ENCODE peak calls at places on chromosome 1, in ten cellular contexts. One of them, this sample, is unnamed.

GRCh38 chr1:40736085-40736531 is 44.6 kb downstream of the NFYC start:
- DNase-seq in WTC11: no peak
- DNase-seq in WERI-Rb-1: no peak
- DNase-seq in right atrium auricular region: no peak
- DNase-seq in Calu3: no peak
- DNase-seq in fibroblast of the aortic adventitia: peak
- DNase-seq in A549: no peak
- DNase-seq in A673: peak
- DNase-seq in GM13976: no peak
- DNase-seq in BJ: peak
- DNase-seq in this sample: no peak

GRCh38 chr1:17274186-17275170 is 25.6 kb downstream of the PADI3 start:
- DNase-seq in WTC11: peak
- DNase-seq in WERI-Rb-1: peak
- DNase-seq in right atrium auricular region: no peak
- DNase-seq in Calu3: peak
- DNase-seq in fibroblast of the aortic adventitia: peak
- DNase-seq in A549: peak
- DNase-seq in A673: peak
- DNase-seq in GM13976: peak
- DNase-seq in BJ: no peak
- DNase-seq in this sample: no peak

GRCh38 chr1:78472251-78472620 is 18.5 kb upstream of the PTGFR start:
- DNase-seq in WTC11: no peak
- DNase-seq in WERI-Rb-1: no peak
- DNase-seq in right atrium auricular region: no peak
- DNase-seq in Calu3: no peak
- DNase-seq in fibroblast of the aortic adventitia: no peak
- DNase-seq in A549: no peak
- DNase-seq in A673: no peak
- DNase-seq in GM13976: no peak
- DNase-seq in BJ: no peak
- DNase-seq in this sample: no peak

GRCh38 chr1:158798531-158798930 is 17.5 kb upstream of the OR6N2 start:
- DNase-seq in WTC11: no peak
- DNase-seq in WERI-Rb-1: no peak
- DNase-seq in right atrium auricular region: no peak
- DNase-seq in Calu3: no peak
- DNase-seq in fibroblast of the aortic adventitia: peak
- DNase-seq in A549: no peak
- DNase-seq in A673: no peak
- DNase-seq in GM13976: no peak
- DNase-seq in BJ: no peak
- DNase-seq in this sample: no peak

GRCh38 chr1:205495237-205495823 is 9.1 kb upstream of the CDK18 start:
- DNase-seq in WTC11: no peak
- DNase-seq in WERI-Rb-1: peak
- DNase-seq in right atrium auricular region: no peak
- DNase-seq in Calu3: no peak
- DNase-seq in fibroblast of the aortic adventitia: no peak
- DNase-seq in A549: no peak
- DNase-seq in A673: peak
- DNase-seq in GM13976: no peak
- DNase-seq in BJ: no peak
- DNase-seq in this sample: no peak

GRCh38 chr1:69305621-69306020 is 262.1 kb upstream of the LRRC7 start:
- DNase-seq in WTC11: peak
- DNase-seq in WERI-Rb-1: peak
- DNase-seq in right atrium auricular region: no peak
- DNase-seq in Calu3: no peak
- DNase-seq in fibroblast of the aortic adventitia: no peak
- DNase-seq in A549: no peak
- DNase-seq in A673: peak
- DNase-seq in GM13976: no peak
- DNase-seq in BJ: no peak
- DNase-seq in this sample: no peak

GRCh38 chr1:111190931-111191451 is 9.5 kb downstream of the DENND2D start:
- DNase-seq in WTC11: no peak
- DNase-seq in WERI-Rb-1: no peak
- DNase-seq in right atrium auricular region: no peak
- DNase-seq in Calu3: no peak
- DNase-seq in fibroblast of the aortic adventitia: peak
- DNase-seq in A549: no peak
- DNase-seq in A673: no peak
- DNase-seq in GM13976: no peak
- DNase-seq in BJ: no peak
- DNase-seq in this sample: no peak

GRCh38 chr1:216723274-216723780 is at the start of gene ESRRG:
- DNase-seq in WTC11: peak
- DNase-seq in WERI-Rb-1: peak
- DNase-seq in right atrium auricular region: no peak
- DNase-seq in Calu3: peak
- DNase-seq in fibroblast of the aortic adventitia: no peak
- DNase-seq in A549: no peak
- DNase-seq in A673: peak
- DNase-seq in GM13976: no peak
- DNase-seq in BJ: no peak
- DNase-seq in this sample: no peak

GRCh38 chr1:90198616-90199015 is 203.7 kb downstream of the ZNF326 start:
- DNase-seq in WTC11: no peak
- DNase-seq in WERI-Rb-1: no peak
- DNase-seq in right atrium auricular region: no peak
- DNase-seq in Calu3: no peak
- DNase-seq in fibroblast of the aortic adventitia: no peak
- DNase-seq in A549: no peak
- DNase-seq in A673: no peak
- DNase-seq in GM13976: no peak
- DNase-seq in BJ: no peak
- DNase-seq in this sample: no peak

GRCh38 chr1:184596950-184597651 is 157.6 kb downstream of the EDEM3 start:
- DNase-seq in WTC11: no peak
- DNase-seq in WERI-Rb-1: no peak
- DNase-seq in right atrium auricular region: no peak
- DNase-seq in Calu3: no peak
- DNase-seq in fibroblast of the aortic adventitia: no peak
- DNase-seq in A549: no peak
- DNase-seq in A673: no peak
- DNase-seq in GM13976: no peak
- DNase-seq in BJ: no peak
- DNase-seq in this sample: no peak

GRCh38 chr1:231162300-231162969 is 577 bp downstream of the TRIM67 start:
- DNase-seq in WTC11: peak
- DNase-seq in WERI-Rb-1: peak
- DNase-seq in right atrium auricular region: no peak
- DNase-seq in Calu3: peak
- DNase-seq in fibroblast of the aortic adventitia: peak
- DNase-seq in A549: peak
- DNase-seq in A673: no peak
- DNase-seq in GM13976: peak
- DNase-seq in BJ: no peak
- DNase-seq in this sample: no peak

GRCh38 chr1:17119076-17119743 is at the start of gene PADI2:
- DNase-seq in WTC11: peak
- DNase-seq in WERI-Rb-1: no peak
- DNase-seq in right atrium auricular region: no peak
- DNase-seq in Calu3: peak
- DNase-seq in fibroblast of the aortic adventitia: peak
- DNase-seq in A549: peak
- DNase-seq in A673: peak
- DNase-seq in GM13976: peak
- DNase-seq in BJ: no peak
- DNase-seq in this sample: peak

GRCh38 chr1:177848577-177848976 is 121.3 kb downstream of the SEC16B start:
- DNase-seq in WTC11: no peak
- DNase-seq in WERI-Rb-1: no peak
- DNase-seq in right atrium auricular region: no peak
- DNase-seq in Calu3: no peak
- DNase-seq in fibroblast of the aortic adventitia: peak
- DNase-seq in A549: no peak
- DNase-seq in A673: no peak
- DNase-seq in GM13976: no peak
- DNase-seq in BJ: no peak
- DNase-seq in this sample: no peak

GRCh38 chr1:61642475-61643232 is 82.3 kb downstream of the TM2D1 start:
- DNase-seq in WTC11: peak
- DNase-seq in WERI-Rb-1: no peak
- DNase-seq in right atrium auricular region: no peak
- DNase-seq in Calu3: peak
- DNase-seq in fibroblast of the aortic adventitia: no peak
- DNase-seq in A549: no peak
- DNase-seq in A673: no peak
- DNase-seq in GM13976: no peak
- DNase-seq in BJ: no peak
- DNase-seq in this sample: no peak

GRCh38 chr1:26391450-26391849 is 18.9 kb upstream of the ZNF683 start:
- DNase-seq in WTC11: peak
- DNase-seq in WERI-Rb-1: peak
- DNase-seq in right atrium auricular region: no peak
- DNase-seq in Calu3: peak
- DNase-seq in fibroblast of the aortic adventitia: peak
- DNase-seq in A549: peak
- DNase-seq in A673: no peak
- DNase-seq in GM13976: peak
- DNase-seq in BJ: no peak
- DNase-seq in this sample: no peak
- TF ChIP-seq CTCF in WTC11: peak
- TF ChIP-seq CTCF in WERI-Rb-1: peak
- TF ChIP-seq CTCF in right atrium auricular region: no peak
- TF ChIP-seq CTCF in Calu3: no peak
- TF ChIP-seq CTCF in fibroblast of the aortic adventitia: peak
- TF ChIP-seq CTCF in A549: peak
- TF ChIP-seq CTCF in A673: peak
- TF ChIP-seq CTCF in GM13976: peak
- TF ChIP-seq CTCF in BJ: peak
- TF ChIP-seq CTCF in this sample: no peak

DNA sequence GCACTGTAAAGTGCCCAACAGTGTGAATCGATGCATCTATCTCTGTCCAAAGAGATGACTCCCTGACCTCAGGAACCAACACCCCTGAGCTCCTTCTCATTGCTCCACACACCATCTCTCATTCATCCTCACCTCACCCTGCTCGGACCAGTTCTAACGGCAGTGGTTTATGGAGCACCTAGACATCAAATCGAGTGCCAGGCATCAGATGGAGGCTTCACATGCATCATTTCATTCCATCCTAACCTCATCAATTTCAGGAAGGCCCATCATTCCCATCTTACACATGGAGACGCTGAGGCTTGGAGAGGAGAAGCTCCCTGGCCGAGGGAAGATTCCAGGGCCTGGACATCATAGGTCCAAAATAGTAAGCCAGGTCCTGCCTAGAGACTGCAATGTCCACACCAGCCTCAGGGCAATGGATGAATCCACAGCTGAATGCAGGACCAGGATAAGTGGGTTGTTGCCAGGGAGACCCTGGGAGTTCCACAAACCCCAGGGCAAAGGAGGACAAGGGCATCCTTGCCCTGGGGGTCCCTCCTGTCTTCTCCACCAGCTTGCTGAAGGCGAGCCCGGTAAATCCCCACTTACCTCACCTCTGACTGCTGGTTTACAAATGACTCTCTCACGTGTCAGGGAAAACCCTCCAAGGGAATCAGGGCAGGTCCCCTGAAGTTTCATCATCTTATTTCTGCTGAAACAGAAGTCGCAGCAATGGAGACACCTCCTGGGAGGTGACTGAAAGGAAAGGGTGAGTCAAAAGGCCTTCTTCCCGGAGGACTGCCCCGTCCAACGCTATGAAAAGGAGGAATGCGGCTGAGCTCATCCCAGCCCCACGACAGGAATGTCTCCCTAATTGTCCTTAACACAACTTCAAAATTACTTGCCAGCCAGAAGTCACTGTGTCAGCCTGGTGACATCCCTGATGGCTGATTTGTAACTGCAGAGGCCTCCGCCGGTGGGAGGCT is 9.0 kb upstream of the IFFO2 start:
- DNase-seq in WTC11: peak
- DNase-seq in WERI-Rb-1: no peak
- DNase-seq in right atrium auricular region: no peak
- DNase-seq in Calu3: no peak
- DNase-seq in fibroblast of the aortic adventitia: no peak
- DNase-seq in A549: no peak
- DNase-seq in A673: no peak
- DNase-seq in GM13976: no peak
- DNase-seq in BJ: peak
- DNase-seq in this sample: no peak
- TF ChIP-seq CTCF in WTC11: no peak
- TF ChIP-seq CTCF in WERI-Rb-1: no peak
- TF ChIP-seq CTCF in right atrium auricular region: no peak
- TF ChIP-seq CTCF in Calu3: no peak
- TF ChIP-seq CTCF in fibroblast of the aortic adventitia: no peak
- TF ChIP-seq CTCF in A549: no peak
- TF ChIP-seq CTCF in A673: no peak
- TF ChIP-seq CTCF in GM13976: peak
- TF ChIP-seq CTCF in BJ: no peak
- TF ChIP-seq CTCF in this sample: no peak

DNA sequence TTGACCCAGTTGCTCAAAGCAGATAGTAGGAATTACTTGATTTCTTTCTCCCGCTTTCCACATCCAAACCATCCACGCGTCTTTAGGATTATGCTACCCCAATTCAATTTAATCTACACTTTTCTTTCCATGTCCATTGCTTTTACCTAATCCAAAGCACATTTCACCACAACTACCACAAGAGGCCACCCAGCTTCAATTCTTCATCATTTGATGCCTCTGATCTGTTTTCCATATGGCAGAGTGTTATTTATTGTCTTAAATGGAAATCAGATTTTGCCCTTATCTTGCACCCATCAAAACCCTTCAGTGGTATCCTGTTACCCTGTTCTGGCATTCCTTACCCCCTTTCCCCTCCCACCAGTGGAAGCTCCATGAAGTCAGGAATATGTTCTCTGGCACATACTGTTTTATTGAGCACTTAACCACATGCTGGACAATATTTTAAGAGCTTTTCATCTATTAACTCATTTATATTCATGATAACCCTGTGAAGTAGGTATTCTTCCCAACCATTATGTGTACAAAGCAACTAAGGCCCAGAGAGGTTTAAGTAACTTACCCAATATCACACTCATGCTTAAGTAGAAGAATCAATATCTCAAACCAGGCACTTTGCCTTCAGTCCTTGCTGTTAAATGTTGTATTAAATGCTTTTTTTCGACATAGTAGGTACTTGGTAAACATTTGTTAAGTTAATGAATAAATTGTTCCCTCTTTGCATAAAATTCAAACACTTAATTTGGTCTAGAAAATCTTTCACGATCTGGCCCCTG is 34.6 kb downstream of the CLIC4 start:
- DNase-seq in WTC11: no peak
- DNase-seq in WERI-Rb-1: no peak
- DNase-seq in right atrium auricular region: no peak
- DNase-seq in Calu3: no peak
- DNase-seq in fibroblast of the aortic adventitia: peak
- DNase-seq in A549: no peak
- DNase-seq in A673: peak
- DNase-seq in GM13976: no peak
- DNase-seq in BJ: no peak
- DNase-seq in this sample: no peak
- TF ChIP-seq CTCF in WTC11: no peak
- TF ChIP-seq CTCF in WERI-Rb-1: no peak
- TF ChIP-seq CTCF in right atrium auricular region: no peak
- TF ChIP-seq CTCF in Calu3: no peak
- TF ChIP-seq CTCF in fibroblast of the aortic adventitia: no peak
- TF ChIP-seq CTCF in A549: no peak
- TF ChIP-seq CTCF in A673: peak
- TF ChIP-seq CTCF in GM13976: no peak
- TF ChIP-seq CTCF in BJ: no peak
- TF ChIP-seq CTCF in this sample: no peak

GRCh38 chr1:1283821-1284220 is 3.6 kb downstream of the SCNN1D start:
- DNase-seq in WTC11: peak
- DNase-seq in WERI-Rb-1: peak
- DNase-seq in right atrium auricular region: no peak
- DNase-seq in Calu3: no peak
- DNase-seq in fibroblast of the aortic adventitia: no peak
- DNase-seq in A549: peak
- DNase-seq in A673: peak
- DNase-seq in GM13976: peak
- DNase-seq in BJ: no peak
- DNase-seq in this sample: no peak
- TF ChIP-seq CTCF in WTC11: no peak
- TF ChIP-seq CTCF in WERI-Rb-1: peak
- TF ChIP-seq CTCF in right atrium auricular region: no peak
- TF ChIP-seq CTCF in Calu3: no peak
- TF ChIP-seq CTCF in fibroblast of the aortic adventitia: no peak
- TF ChIP-seq CTCF in A549: no peak
- TF ChIP-seq CTCF in A673: no peak
- TF ChIP-seq CTCF in GM13976: no peak
- TF ChIP-seq CTCF in BJ: no peak
- TF ChIP-seq CTCF in this sample: no peak

This sample was measured in ascending aorta.